ENCODE peak calls at places on chromosomes 16 and 17, in nine cellular contexts. G is cardiac muscle cell; Z is RWPE1; A is iPS-NIHi11; O is stimulated activated CD4-positive, alpha-beta T cell treated with anti-CD3 and anti-CD28 coated beads, Interleukin-1b, Interleukin-23, amount 100 ng/mL, for 24 hours; E is HTR-8/SVneo; M is suprapubic skin; B is GM12865; N is substantia nigra. J is an unnamed sample.

GRCh38 chr16:8990445-8990844 is 26.7 kb upstream of the USP7 start:
- DNase-seq in G (no peak), Z (no peak), A (no peak), O (no peak), E (no peak), M (no peak), B (no peak), N (no peak), J (no peak)

GRCh38 chr16:4389051-4389955 is 17.7 kb downstream of the VASN start:
- DNase-seq in G (no peak), Z (no peak), A (no peak), O (no peak), E (no peak), M (peak), B (no peak), N (no peak), J (no peak)

GRCh38 chr16:3017806-3018506 is at the start of gene CLDN6:
- DNase-seq in G (no peak), Z (no peak), A (peak), O (no peak), E (no peak), M (no peak), B (no peak), N (no peak), J (no peak)

GRCh38 chr16:70642633-70643032 is 3.7 kb upstream of the IL34 start:
- DNase-seq in G (no peak), Z (no peak), A (no peak), O (no peak), E (no peak), M (no peak), B (no peak), N (no peak), J (no peak)

GRCh38 chr16:720507-720989 is 398 bp upstream of the ANTKMT start:
- DNase-seq in G (peak), Z (no peak), A (no peak), O (peak), E (peak), M (no peak), B (peak), N (peak), J (no peak)

GRCh38 chr17:78981010-78981888 is 1.5 kb upstream of the LGALS3BP start:
- DNase-seq in G (no peak), Z (no peak), A (no peak), O (no peak), E (no peak), M (no peak), B (no peak), N (no peak), J (no peak)

GRCh38 chr16:70433456-70434103 is 5.3 kb downstream of the ST3GAL2 start:
- DNase-seq in G (peak), Z (no peak), A (no peak), O (no peak), E (peak), M (peak), B (no peak), N (no peak), J (no peak)

GRCh38 chr16:67490330-67491096 is 7.2 kb upstream of the AGRP start:
- DNase-seq in G (peak), Z (no peak), A (no peak), O (no peak), E (no peak), M (no peak), B (no peak), N (no peak), J (no peak)

GRCh38 chr16:75477680-75478473 is 13.4 kb upstream of the TMEM170A start:
- DNase-seq in G (no peak), Z (no peak), A (no peak), O (no peak), E (no peak), M (no peak), B (no peak), N (no peak), J (no peak)

GRCh38 chr16:4664538-4665418 is 28.6 kb upstream of the NUDT16L1 start:
- DNase-seq in G (no peak), Z (peak), A (no peak), O (peak), E (no peak), M (no peak), B (peak), N (no peak), J (no peak)

GRCh38 chr16:10356870-10357842 is 28.7 kb upstream of the ATF7IP2 start:
- DNase-seq in G (peak), Z (no peak), A (no peak), O (no peak), E (no peak), M (no peak), B (no peak), N (no peak), J (no peak)

GRCh38 chr17:50187741-50188520 is 13.5 kb downstream of the COL1A1 start:
- DNase-seq in G (peak), Z (no peak), A (no peak), O (no peak), E (no peak), M (no peak), B (no peak), N (no peak), J (no peak)

GRCh38 chr17:72249441-72249840 is 128.6 kb downstream of the SOX9 start:
- DNase-seq in G (no peak), Z (peak), A (no peak), O (no peak), E (no peak), M (no peak), B (no peak), N (no peak), J (no peak)

GRCh38 chr17:83087788-83088360 is 8.5 kb downstream of the METRNL start:
- DNase-seq in G (no peak), Z (no peak), A (no peak), O (no peak), E (no peak), M (no peak), B (no peak), N (no peak), J (no peak)

GRCh38 chr17:38326996-38327792 is 16.6 kb downstream of the GPR179 start:
- DNase-seq in G (peak), Z (no peak), A (no peak), O (no peak), E (no peak), M (peak), B (no peak), N (no peak), J (no peak)

GRCh38 chr17:62791235-62792121 is 16.6 kb downstream of the MARCHF10 start:
- DNase-seq in G (peak), Z (no peak), A (no peak), O (no peak), E (peak), M (no peak), B (no peak), N (no peak), J (no peak)

GRCh38 chr17:55726440-55726839 is 3.8 kb upstream of the TMEM100 start:
- DNase-seq in G (peak), Z (peak), A (no peak), O (no peak), E (no peak), M (peak), B (no peak), N (no peak), J (no peak)

GRCh38 chr16:9055661-9056060 is 35.8 kb upstream of the HAPSTR1 start:
- DNase-seq in G (no peak), Z (no peak), A (no peak), O (no peak), E (no peak), M (no peak), B (no peak), N (no peak), J (no peak)

GRCh38 chr16:76899767-76900166 is 291.2 kb upstream of the MON1B start:
- DNase-seq in G (no peak), Z (no peak), A (no peak), O (no peak), E (no peak), M (no peak), B (no peak), N (no peak), J (no peak)

GRCh38 chr16:73172621-73173312 is 124.8 kb upstream of the ZFHX3 start:
- DNase-seq in G (peak), Z (peak), A (peak), O (no peak), E (peak), M (peak), B (no peak), N (no peak), J (no peak)

GRCh38 chr16:3841729-3842508 is 38.6 kb downstream of the CREBBP start:
- DNase-seq in G (no peak), Z (no peak), A (no peak), O (no peak), E (no peak), M (no peak), B (no peak), N (no peak), J (no peak)

GRCh38 chr17:59492091-59492451 is 73.3 kb upstream of the DHX40 start:
- DNase-seq in G (no peak), Z (no peak), A (no peak), O (no peak), E (no peak), M (no peak), B (no peak), N (no peak), J (no peak)

GRCh38 chr17:29561541-29562517 is 5.0 kb downstream of the ABHD15 start:
- DNase-seq in G (peak), Z (no peak), A (no peak), O (no peak), E (no peak), M (peak), B (no peak), N (no peak), J (no peak)

GRCh38 chr16:2719328-2720062 is 529 bp downstream of the PRSS27 start:
- DNase-seq in G (no peak), Z (no peak), A (no peak), O (no peak), E (no peak), M (no peak), B (no peak), N (no peak), J (no peak)

GRCh38 chr17:78839762-78840529 is 668 bp downstream of the USP36 start:
- DNase-seq in G (peak), Z (peak), A (peak), O (no peak), E (peak), M (peak), B (peak), N (no peak), J (no peak)

GRCh38 chr16:53131363-53132071 is 76.7 kb downstream of the CHD9 start:
- DNase-seq in G (peak), Z (peak), A (peak), O (peak), E (peak), M (peak), B (peak), N (no peak), J (no peak)

GRCh38 chr17:46163316-46163715 is 29.9 kb downstream of the KANSL1 start:
- DNase-seq in G (no peak), Z (peak), A (no peak), O (no peak), E (no peak), M (no peak), B (no peak), N (no peak), J (no peak)

GRCh38 chr17:8835631-8836364 is 31.7 kb downstream of the PIK3R6 start:
- DNase-seq in G (no peak), Z (no peak), A (no peak), O (no peak), E (no peak), M (no peak), B (no peak), N (no peak), J (no peak)

GRCh38 chr16:66927012-66927436 is 1.7 kb upstream of the RRAD start:
- DNase-seq in G (peak), Z (peak), A (no peak), O (no peak), E (peak), M (no peak), B (peak), N (no peak), J (no peak)

GRCh38 chr17:74271281-74271680 is 2.8 kb upstream of the DNAI2 start:
- DNase-seq in G (no peak), Z (no peak), A (peak), O (no peak), E (no peak), M (no peak), B (no peak), N (no peak), J (no peak)

GRCh38 chr16:11585460-11586374 is 1.0 kb downstream of the LITAF start:
- DNase-seq in G (no peak), Z (peak), A (no peak), O (no peak), E (no peak), M (peak), B (peak), N (no peak), J (no peak)

GRCh38 chr17:45751466-45751865 is 32.7 kb upstream of the CRHR1 start:
- DNase-seq in G (no peak), Z (no peak), A (no peak), O (no peak), E (no peak), M (no peak), B (no peak), N (no peak), J (no peak)

GRCh38 chr17:75350029-75350428 is 55.4 kb downstream of the GRB2 start:
- DNase-seq in G (no peak), Z (no peak), A (no peak), O (no peak), E (no peak), M (no peak), B (no peak), N (no peak), J (no peak)

GRCh38 chr17:74981979-74982662 is 5.3 kb upstream of the CDR2L start:
- DNase-seq in G (peak), Z (no peak), A (peak), O (peak), E (peak), M (peak), B (peak), N (peak), J (peak)

GRCh38 chr16:27085182-27085581 is 18.5 kb downstream of the C16orf82 start:
- DNase-seq in G (no peak), Z (no peak), A (peak), O (no peak), E (no peak), M (peak), B (no peak), N (no peak), J (no peak)

GRCh38 chr16:30535777-30536190 is 1.1 kb upstream of the ZNF747 start:
- DNase-seq in G (peak), Z (peak), A (peak), O (peak), E (no peak), M (peak), B (peak), N (peak), J (peak)

GRCh38 chr17:72134560-72135399 is 14.0 kb downstream of the SOX9 start:
- DNase-seq in G (peak), Z (no peak), A (no peak), O (no peak), E (no peak), M (no peak), B (no peak), N (no peak), J (no peak)

GRCh38 chr17:74070374-74070773 is 133.1 kb upstream of the RPL38 start:
- DNase-seq in G (no peak), Z (no peak), A (no peak), O (no peak), E (no peak), M (no peak), B (no peak), N (no peak), J (no peak)